ENCODE peak calls at places on chromosomes 6 and 20, in five cellular contexts. N is adrenal gland, R is fibroblast of lung, E is tibial artery, W is hepatocyte. T is an unnamed sample.

GRCh38 chr6:71463061-71463460 is 174.4 kb downstream of the OGFRL1 start:
- DNase-seq in N (no peak), R (peak; percentile 22), E (no peak), W (no peak), T (no peak)

GRCh38 chr6:112665815-112666214 is 318.7 kb downstream of the RFPL4B start:
- DNase-seq in N (no peak), R (peak; percentile 22), E (no peak), W (no peak), T (no peak)

GRCh38 chr6:77740380-77740779 is 87.5 kb downstream of the MEI4 start:
- DNase-seq in N (no peak), R (peak; percentile 18), E (no peak), W (peak; percentile 28), T (peak; percentile 14)

GRCh38 chr6:599946-600448 is 56.9 kb downstream of the HUS1B start:
- DNase-seq in N (no peak), R (no peak), E (no peak), W (no peak), T (no peak)

GRCh38 chr6:163296835-163297519 is 117.5 kb upstream of the QKI start:
- DNase-seq in N (no peak), R (no peak), E (no peak), W (no peak), T (no peak)

GRCh38 chr6:107786709-107787588 is 37.2 kb downstream of the SCML4 start:
- DNase-seq in N (no peak), R (no peak), E (no peak), W (no peak), T (no peak)

GRCh38 chr6:139990865-139991264 is 616.4 kb upstream of the CITED2 start:
- DNase-seq in N (peak; percentile 46), R (peak; percentile 50), E (no peak), W (peak; percentile 45), T (no peak)

GRCh38 chr6:169852504-169853195 is 101.2 kb downstream of the ERMARD start:
- DNase-seq in N (no peak), R (no peak), E (no peak), W (no peak), T (no peak)

GRCh38 chr6:20217476-20217855 is 5.2 kb upstream of the MBOAT1 start:
- DNase-seq in N (no peak), R (no peak), E (no peak), W (no peak), T (no peak)

GRCh38 chr6:21151178-21151956 is 442.2 kb upstream of the SOX4 start:
- DNase-seq in N (no peak), R (no peak), E (no peak), W (no peak), T (no peak)

GRCh38 chr6:30985490-30985889 is 2.0 kb downstream of the MUC21 start:
- DNase-seq in N (no peak), R (no peak), E (no peak), W (no peak), T (no peak)

GRCh38 chr6:156589281-156589680 is 187.9 kb upstream of the ARID1B start:
- DNase-seq in N (no peak), R (peak; percentile 47), E (no peak), W (no peak), T (no peak)

GRCh38 chr6:135535989-135536414 is 38.5 kb upstream of the AHI1 start:
- DNase-seq in N (peak; percentile 9), R (peak; percentile 98), E (no peak), W (peak; percentile 65), T (peak; percentile 41)

GRCh38 chr6:163392533-163392932 is 22.0 kb upstream of the QKI start:
- DNase-seq in N (peak; percentile 43), R (peak; percentile 61), E (no peak), W (peak; percentile 55), T (peak; percentile 85)

GRCh38 chr6:50077385-50077784 is 27.7 kb upstream of the DEFB112 start:
- DNase-seq in N (no peak), R (no peak), E (no peak), W (no peak), T (no peak)

GRCh38 chr6:141957271-141957670 is 175.5 kb upstream of the GJE1 start:
- DNase-seq in N (no peak), R (no peak), E (no peak), W (no peak), T (no peak)

GRCh38 chr6:107674995-107675738 is 148.9 kb downstream of the SCML4 start:
- DNase-seq in N (peak; percentile 90), R (peak; percentile 86), E (peak; percentile 82), W (peak; percentile 88), T (peak; percentile 80)

GRCh38 chr20:46563170-46563847 is 12.9 kb upstream of the OCSTAMP start:
- DNase-seq in N (no peak), R (no peak), E (no peak), W (no peak), T (no peak)

GRCh38 chr6:21949211-21949801 is 347.5 kb downstream of the PRL start:
- DNase-seq in N (no peak), R (no peak), E (no peak), W (peak; percentile 52), T (no peak)

GRCh38 chr20:3323398-3323797 is 84.1 kb downstream of the DNAAF9 start:
- DNase-seq in N (no peak), R (peak; percentile 15), E (no peak), W (no peak), T (peak; percentile 31)

GRCh38 chr20:57653910-57654309 is 33.7 kb upstream of the ZBP1 start:
- DNase-seq in N (no peak), R (no peak), E (no peak), W (peak; percentile 1), T (no peak)

GRCh38 chr6:33905081-33905609 is 101.3 kb upstream of the MLN start:
- DNase-seq in N (no peak), R (no peak), E (no peak), W (no peak), T (no peak)

GRCh38 chr6:111761783-111762312 is 111.4 kb downstream of the FYN start:
- DNase-seq in N (no peak), R (no peak), E (no peak), W (peak; percentile 24), T (no peak)

GRCh38 chr6:3372184-3372846 is 84.5 kb downstream of the SLC22A23 start:
- DNase-seq in N (no peak), R (no peak), E (no peak), W (no peak), T (no peak)

GRCh38 chr20:35252037-35252461 is 25.6 kb downstream of the MMP24 start:
- DNase-seq in N (no peak), R (no peak), E (no peak), W (no peak), T (no peak)

GRCh38 chr6:18507018-18507415 is 119.9 kb downstream of the RNF144B start:
- DNase-seq in N (no peak), R (no peak), E (no peak), W (no peak), T (no peak)

GRCh38 chr20:53070714-53071392 is 98.7 kb downstream of the TSHZ2 start:
- DNase-seq in N (no peak), R (no peak), E (no peak), W (no peak), T (no peak)

GRCh38 chr6:15969236-15969778 is 159.6 kb upstream of the MYLIP start:
- DNase-seq in N (no peak), R (no peak), E (no peak), W (no peak), T (peak; percentile 56)

GRCh38 chr6:26185004-26185403 is 97.8 kb downstream of the HFE start:
- DNase-seq in N (no peak), R (no peak), E (no peak), W (no peak), T (no peak)

GRCh38 chr6:53805725-53806124 is 10.9 kb downstream of the LRRC1 start:
- DNase-seq in N (no peak), R (no peak), E (no peak), W (no peak), T (no peak)

GRCh38 chr6:82025271-82025670 is 222.3 kb downstream of the IBTK start:
- DNase-seq in N (no peak), R (no peak), E (no peak), W (no peak), T (no peak)

GRCh38 chr6:170360476-170360875 is 53.9 kb downstream of the FAM120B start:
- DNase-seq in N (peak; percentile 60), R (peak; percentile 25), E (no peak), W (no peak), T (no peak)

GRCh38 chr6:119273799-119274595 is 75.6 kb downstream of the MAN1A1 start:
- DNase-seq in N (no peak), R (peak; percentile 97), E (no peak), W (no peak), T (peak; percentile 24)

DNA sequence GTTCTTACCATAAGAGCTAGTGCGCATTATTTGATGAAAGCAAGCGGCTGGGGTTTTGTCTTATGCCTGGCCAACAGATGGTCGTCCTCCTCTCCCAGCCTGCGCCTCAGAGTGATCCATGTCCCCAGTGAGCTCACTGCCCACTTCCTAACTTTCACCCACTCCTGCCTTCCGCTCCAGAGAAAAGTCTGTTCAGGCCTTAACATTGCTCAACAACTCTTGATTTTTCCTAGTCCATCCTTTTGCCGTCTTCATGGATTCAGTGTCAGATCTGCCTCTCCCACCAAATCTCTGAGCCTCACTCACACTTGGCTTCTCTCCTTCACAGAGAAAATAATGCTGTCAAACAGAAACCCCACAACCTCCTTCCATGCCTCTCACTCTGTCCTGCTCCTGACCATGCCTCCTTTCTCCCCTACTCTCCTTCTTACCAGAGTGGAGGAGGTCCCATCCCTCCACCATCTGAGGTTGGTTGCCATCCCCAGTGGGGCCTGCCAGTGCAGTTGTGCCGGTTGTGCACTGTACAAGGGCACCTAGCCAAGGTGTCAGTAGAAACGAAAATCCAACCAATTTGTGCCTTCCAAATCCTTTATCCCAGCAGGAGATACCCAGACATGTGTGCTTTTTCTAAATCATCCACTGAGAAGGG is 58.9 kb upstream of the SRSF6 start:
- DNase-seq in N (no peak), R (no peak), E (no peak), W (no peak), T (no peak)
- TF ChIP-seq CTCF in N (no peak), R (no peak), E (no peak), W (no peak), T (no peak)

DNA sequence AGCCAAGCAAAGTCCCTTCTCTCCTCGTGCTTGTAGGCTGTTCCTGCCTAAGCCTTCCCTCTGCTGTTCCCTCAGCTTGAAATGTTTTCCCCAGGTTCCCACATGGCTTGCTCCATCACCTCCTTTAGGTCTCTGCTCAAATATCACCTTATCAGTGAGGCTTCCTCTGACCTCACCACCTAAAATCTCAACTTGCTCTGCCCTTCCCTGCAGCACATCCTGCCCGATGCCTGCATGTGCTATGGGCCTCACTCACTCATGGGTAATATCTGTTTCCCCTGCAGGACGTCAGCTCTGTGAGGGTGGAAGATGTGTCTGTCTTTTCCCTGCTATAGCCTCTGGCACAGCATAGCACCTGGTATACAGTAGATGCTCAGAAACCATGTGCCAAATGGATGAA is 29.9 kb upstream of the FKBP1A start:
- DNase-seq in N (no peak), R (no peak), E (no peak), W (no peak), T (no peak)
- H3K27ac ChIP-seq in N (no peak overlapping the region), R (no peak overlapping the region), E (no peak overlapping the region), W (no peak overlapping the region), T (no peak overlapping the region)

GRCh38 chr6:143575440-143575839 is 63.9 kb upstream of the FUCA2 start:
- DNase-seq in N (peak; percentile 49), R (peak; percentile 89), E (peak; percentile 76), W (peak; percentile 84), T (peak; percentile 82)
- TF ChIP-seq CTCF in N (peak; percentile 96), R (peak; percentile 90), E (peak; percentile 95), W (peak; percentile 91), T (peak; percentile 92)

DNA sequence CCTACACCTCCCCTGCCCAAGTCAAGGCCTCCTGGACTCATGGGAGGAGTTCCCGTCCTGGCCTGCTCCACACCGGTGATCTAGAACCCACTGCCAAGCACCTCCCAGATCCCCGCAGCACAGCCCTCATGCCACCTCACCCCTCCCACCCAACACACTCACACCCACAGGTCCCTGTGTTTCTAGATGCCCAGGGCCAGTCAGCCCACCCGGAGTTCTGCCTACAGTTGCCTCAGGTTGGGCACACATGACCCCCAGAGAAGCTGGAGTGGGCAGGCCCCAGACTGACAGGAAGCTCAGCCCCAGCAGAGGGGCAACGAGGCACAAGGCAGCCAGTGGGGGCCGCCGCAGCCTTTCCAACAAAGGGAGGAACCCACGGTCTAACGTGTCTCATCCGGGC is 29.6 kb downstream of the RRBP1 start:
- DNase-seq in N (no peak), R (no peak), E (peak; percentile 61), W (no peak), T (no peak)
- H3K27ac ChIP-seq in N (no peak overlapping the region), R (no peak overlapping the region), E (no peak overlapping the region), W (peak overlapping the region; percentile 8), T (peak overlapping the region; percentile 44)

T was measured in RWPE1.